ENCODE peak calls at places on chromosomes 16 and 17, in five cellular contexts. H is foreskin fibroblast, P is cardiac muscle cell, U is brain microvascular endothelial cell, W is WTC11. R is an unnamed sample.

GRCh38 chr17:66467766-66468165 is 165.4 kb downstream of the PRKCA start:
- DNase-seq in H (no peak), P (peak), U (no peak), W (no peak), R (peak)

GRCh38 chr17:39754161-39754957 is 16.6 kb downstream of the GRB7 start:
- DNase-seq in H (peak), P (peak), U (peak), W (peak), R (peak)

GRCh38 chr17:33668516-33668915 is 375.4 kb upstream of the ASIC2 start:
- DNase-seq in H (no peak), P (no peak), U (no peak), W (no peak), R (no peak)

GRCh38 chr17:44916781-44917241 is 1.5 kb upstream of the GFAP start:
- DNase-seq in H (peak), P (peak), U (no peak), W (no peak), R (peak)

GRCh38 chr16:79184464-79184863 is 416.1 kb downstream of the MAF start:
- DNase-seq in H (no peak), P (peak), U (no peak), W (no peak), R (no peak)

GRCh38 chr17:45690876-45691275 is 93.2 kb upstream of the CRHR1 start:
- DNase-seq in H (no peak), P (no peak), U (no peak), W (no peak), R (no peak)

GRCh38 chr17:81723651-81724209 is 11.6 kb downstream of the SLC25A10 start:
- DNase-seq in H (no peak), P (no peak), U (no peak), W (no peak), R (no peak)

GRCh38 chr17:50593321-50593720 is 32.8 kb downstream of the CACNA1G start:
- DNase-seq in H (no peak), P (no peak), U (no peak), W (peak), R (no peak)

GRCh38 chr17:34626141-34626681 is 46.8 kb downstream of the TMEM132E start:
- DNase-seq in H (peak), P (peak), U (no peak), W (peak), R (no peak)

GRCh38 chr16:57104706-57105105 is 12.3 kb downstream of the CPNE2 start:
- DNase-seq in H (no peak), P (no peak), U (no peak), W (no peak), R (no peak)

GRCh38 chr16:23962001-23962400 is 126.2 kb downstream of the PRKCB start:
- DNase-seq in H (no peak), P (no peak), U (no peak), W (no peak), R (no peak)

DNA sequence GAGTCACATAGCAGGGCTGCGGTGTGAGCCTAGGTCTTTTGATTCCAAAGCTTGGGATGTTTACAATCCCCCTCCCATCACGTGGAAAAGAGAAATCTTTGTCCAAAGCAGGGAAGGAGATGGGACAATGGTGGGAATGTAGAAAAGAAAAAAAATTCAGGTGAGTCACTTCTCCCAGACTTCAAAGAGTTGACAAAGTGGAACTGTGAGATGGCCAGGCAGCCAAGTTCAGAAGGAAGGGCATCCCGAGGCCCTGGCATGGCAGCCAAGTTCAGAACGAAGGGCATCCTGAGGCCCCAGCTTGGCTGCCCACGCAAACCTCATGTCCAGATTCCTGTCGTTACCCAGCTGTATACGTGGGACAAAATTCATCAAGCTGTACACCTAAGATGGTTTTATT is 47.5 kb downstream of the FOXL1 start:
- DNase-seq in H (no peak), P (no peak), U (no peak), W (no peak), R (no peak)
- TF ChIP-seq CTCF in H (no peak), P (no peak), U (no peak), W (no peak), R (no peak)

GRCh38 chr17:76107507-76107906 is 3.9 kb upstream of the EXOC7 start:
- DNase-seq in H (no peak), P (peak), U (no peak), W (no peak), R (peak)

GRCh38 chr17:76104896-76105231 is 1.3 kb upstream of the EXOC7 start:
- DNase-seq in H (no peak), P (no peak), U (no peak), W (no peak), R (no peak)

GRCh38 chr17:76104140-76104895 is 731 bp upstream of the EXOC7 start:
- DNase-seq in H (no peak), P (no peak), U (no peak), W (no peak), R (no peak)

GRCh38 chr17:76102944-76103273 is 678 bp downstream of the EXOC7 start:
- DNase-seq in H (no peak), P (no peak), U (no peak), W (no peak), R (no peak)

DNA sequence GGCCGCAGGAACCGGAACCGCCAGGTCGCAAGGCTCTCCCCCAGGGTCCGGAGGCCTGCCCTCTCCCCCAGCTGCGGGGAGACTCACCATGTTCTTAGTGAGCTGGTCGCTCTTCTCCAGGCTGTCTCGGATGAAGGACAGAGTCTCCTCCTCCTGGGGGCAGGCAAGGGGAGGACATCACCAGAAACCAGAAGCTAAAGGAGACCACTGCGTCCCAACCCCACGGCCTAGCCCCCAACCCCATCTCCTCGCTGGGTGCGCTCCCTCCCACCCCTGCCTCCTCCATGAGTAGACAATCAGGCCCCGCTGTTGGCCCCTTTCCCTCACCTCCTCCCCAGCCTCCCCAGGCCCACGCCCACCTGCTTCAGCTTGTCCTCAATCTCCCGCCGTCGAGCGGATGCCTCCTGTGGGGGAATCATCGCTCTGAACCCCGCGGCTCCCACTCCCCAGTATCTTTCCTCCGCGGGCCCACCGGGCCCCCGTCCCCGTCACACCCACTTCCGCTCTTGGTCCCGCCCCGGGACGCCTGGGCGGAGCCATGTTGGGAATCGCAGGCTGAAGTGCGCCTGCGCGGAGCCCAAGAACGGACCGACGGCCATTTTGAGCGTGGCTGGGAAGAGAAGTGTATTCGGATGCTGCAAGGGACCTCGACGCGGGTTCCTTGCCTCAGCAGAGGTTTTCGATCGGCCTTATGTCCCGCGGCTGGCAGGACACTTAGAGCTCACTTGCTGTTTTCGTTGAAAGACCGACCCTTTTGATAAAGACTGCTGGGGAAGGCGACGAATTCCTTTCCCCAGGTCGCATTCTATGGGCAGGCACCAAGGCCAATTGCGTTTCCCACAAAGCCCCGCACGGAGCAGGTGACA is at the start of gene EXOC7:
- DNase-seq in H (peak), P (peak), U (peak), W (peak), R (peak)
- TF ChIP-seq CTCF in H (no peak), P (no peak), U (peak), W (no peak), R (no peak)

GRCh38 chr16:2842340-2843000 is 12.4 kb downstream of the ZG16B start:
- DNase-seq in H (peak), P (peak), U (no peak), W (peak), R (peak)
- TF ChIP-seq CTCF in H (peak), P (peak), U (peak), W (peak), R (peak)

DNA sequence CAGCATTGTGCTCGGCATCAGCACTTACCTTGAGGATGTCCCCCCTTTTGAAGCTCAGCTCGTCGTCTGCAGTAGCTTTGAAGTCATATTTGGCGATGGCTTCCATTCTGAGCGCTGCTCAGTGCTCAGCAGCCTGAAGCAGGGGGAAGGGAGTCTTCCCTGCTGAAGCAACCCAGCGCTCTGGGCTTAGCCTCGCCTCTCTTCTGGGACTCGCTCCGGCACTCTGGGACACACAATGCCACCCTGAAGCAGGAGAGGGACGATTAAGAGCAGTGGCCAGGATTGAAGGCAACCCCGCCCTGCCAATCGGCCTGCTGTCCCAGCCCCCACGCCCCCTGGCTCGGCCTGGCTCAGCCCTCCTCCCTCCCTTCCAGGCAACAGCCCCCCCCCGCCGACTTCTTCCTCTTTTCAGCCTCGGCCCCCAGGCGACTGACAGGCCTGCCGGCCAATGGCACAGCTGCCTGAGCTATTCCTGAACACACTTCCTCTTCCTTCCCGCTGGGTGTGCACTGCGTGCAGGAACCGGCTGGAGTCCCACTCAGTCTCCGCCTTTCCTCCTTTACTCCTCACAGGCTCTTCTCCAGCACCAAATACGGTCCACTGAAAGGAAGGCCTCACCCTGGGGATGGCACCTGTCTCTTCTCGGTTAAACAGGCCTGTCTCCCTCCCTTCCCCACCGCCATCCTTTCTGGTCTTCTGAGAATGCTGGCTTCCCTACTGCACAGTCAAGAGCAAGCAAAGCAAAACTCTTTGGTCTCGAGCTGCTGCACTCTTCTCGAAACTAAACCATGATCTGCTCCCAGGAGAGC is 11.8 kb downstream of the GRB2 start:
- DNase-seq in H (peak), P (peak), U (peak), W (peak), R (peak)
- TF ChIP-seq CTCF in H (no peak), P (no peak), U (peak), W (no peak), R (no peak)

GRCh38 chr17:55037828-55038227 is 69.3 kb downstream of the STXBP4 start:
- DNase-seq in H (no peak), P (no peak), U (no peak), W (no peak), R (no peak)

GRCh38 chr17:55038291-55038690 is 69.7 kb downstream of the STXBP4 start:
- DNase-seq in H (no peak), P (no peak), U (no peak), W (no peak), R (no peak)
- TF ChIP-seq CTCF in H (no peak), P (no peak), U (no peak), W (no peak), R (no peak)

GRCh38 chr17:59859444-59860025 is 33.2 kb downstream of the TUBD1 start:
- DNase-seq in H (peak), P (peak), U (peak), W (no peak), R (peak)
- TF ChIP-seq CTCF in H (peak), P (peak), U (peak), W (no peak), R (peak)

DNA sequence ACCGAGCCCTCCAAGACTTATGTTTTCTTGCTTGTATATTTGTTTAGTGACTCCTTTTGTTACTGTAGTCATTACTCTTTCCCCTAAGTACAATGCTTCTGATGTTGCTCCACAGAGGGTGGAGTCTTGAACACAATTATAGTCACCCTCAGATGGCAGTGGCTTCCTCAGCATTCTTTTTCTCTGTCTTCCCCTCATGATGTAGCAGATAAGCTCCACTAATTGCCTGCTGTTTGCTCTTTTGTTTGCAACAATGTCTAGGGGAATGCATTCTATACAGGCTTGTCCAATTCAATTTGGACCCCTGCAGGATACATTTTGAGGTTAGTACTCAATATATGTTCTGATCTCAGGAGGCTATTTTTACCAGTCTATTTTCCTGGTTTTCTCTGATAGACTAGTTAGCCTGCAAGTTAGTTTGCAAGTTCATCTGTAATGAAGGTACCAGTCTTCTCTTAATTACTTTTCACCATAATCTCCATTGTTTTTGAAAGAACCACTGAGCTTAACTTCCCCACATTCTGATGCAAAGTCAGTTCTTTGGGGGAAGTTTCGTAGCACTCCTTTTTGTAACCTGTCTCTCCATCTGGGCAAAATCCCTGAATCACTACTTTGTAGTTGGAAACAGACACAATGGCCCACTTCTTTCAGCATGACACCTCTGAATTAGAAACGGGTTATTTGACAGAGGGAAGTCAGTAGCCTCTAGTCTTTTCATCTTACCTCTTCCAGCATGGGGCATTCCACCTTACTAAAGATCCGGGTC is 1509.2 kb downstream of the CDH11 start:
- DNase-seq in H (no peak), P (no peak), U (no peak), W (no peak), R (peak)
- TF ChIP-seq CTCF in H (no peak), P (no peak), U (no peak), W (no peak), R (no peak)